ENCODE peak calls at places on chromosomes 11 and 22, in four cellular contexts. One of them, this sample, is unnamed.

GRCh38 chr22:43110927-43111623 is 525 bp downstream of the BIK start:
- DNase-seq in CD8-positive, alpha-beta memory T cell: peak
- DNase-seq in NCI-H748 treated with DMSO at 0.1 percent for 48 hours: no peak
- DNase-seq in activated CD4-positive, alpha-beta T cell treated with anti-CD3 and anti-CD28 coated beads, Interleukin-2, amount 50 U/mL, for 4 hours: peak
- DNase-seq in this sample: peak

GRCh38 chr11:95671768-95672167 is 117.8 kb downstream of the FAM76B start:
- DNase-seq in activated CD4-positive, alpha-beta T cell treated with anti-CD3 and anti-CD28 coated beads, Interleukin-2, amount 50 U/mL, for 4 hours: no peak
- DNase-seq in NCI-H748 treated with DMSO at 0.1 percent for 48 hours: no peak
- DNase-seq in CD8-positive, alpha-beta memory T cell: no peak
- DNase-seq in this sample: no peak

GRCh38 chr11:59756496-59756840 is 1.3 kb downstream of the STX3 start:
- DNase-seq in CD8-positive, alpha-beta memory T cell: no peak
- DNase-seq in activated CD4-positive, alpha-beta T cell treated with anti-CD3 and anti-CD28 coated beads, Interleukin-2, amount 50 U/mL, for 4 hours: no peak
- DNase-seq in NCI-H748 treated with DMSO at 0.1 percent for 48 hours: no peak
- DNase-seq in this sample: no peak

GRCh38 chr11:31646206-31646605 is 136.6 kb downstream of the ELP4 start:
- DNase-seq in activated CD4-positive, alpha-beta T cell treated with anti-CD3 and anti-CD28 coated beads, Interleukin-2, amount 50 U/mL, for 4 hours: no peak
- DNase-seq in NCI-H748 treated with DMSO at 0.1 percent for 48 hours: no peak
- DNase-seq in CD8-positive, alpha-beta memory T cell: no peak
- DNase-seq in this sample: no peak

GRCh38 chr22:27335102-27335660 is 466.4 kb downstream of the MN1 start:
- DNase-seq in activated CD4-positive, alpha-beta T cell treated with anti-CD3 and anti-CD28 coated beads, Interleukin-2, amount 50 U/mL, for 4 hours: no peak
- DNase-seq in CD8-positive, alpha-beta memory T cell: no peak
- DNase-seq in NCI-H748 treated with DMSO at 0.1 percent for 48 hours: no peak
- DNase-seq in this sample: no peak

GRCh38 chr11:31480930-31481329 is 28.5 kb downstream of the IMMP1L start:
- DNase-seq in activated CD4-positive, alpha-beta T cell treated with anti-CD3 and anti-CD28 coated beads, Interleukin-2, amount 50 U/mL, for 4 hours: no peak
- DNase-seq in NCI-H748 treated with DMSO at 0.1 percent for 48 hours: no peak
- DNase-seq in CD8-positive, alpha-beta memory T cell: no peak
- DNase-seq in this sample: no peak

GRCh38 chr11:13051257-13051656 is 42.1 kb downstream of the RASSF10 start:
- DNase-seq in CD8-positive, alpha-beta memory T cell: no peak
- DNase-seq in NCI-H748 treated with DMSO at 0.1 percent for 48 hours: no peak
- DNase-seq in activated CD4-positive, alpha-beta T cell treated with anti-CD3 and anti-CD28 coated beads, Interleukin-2, amount 50 U/mL, for 4 hours: no peak
- DNase-seq in this sample: no peak

GRCh38 chr11:72668645-72669347 is 5.4 kb downstream of the PDE2A start:
- DNase-seq in CD8-positive, alpha-beta memory T cell: no peak
- DNase-seq in NCI-H748 treated with DMSO at 0.1 percent for 48 hours: no peak
- DNase-seq in activated CD4-positive, alpha-beta T cell treated with anti-CD3 and anti-CD28 coated beads, Interleukin-2, amount 50 U/mL, for 4 hours: no peak
- DNase-seq in this sample: no peak

GRCh38 chr22:41504397-41504796 is 35.5 kb downstream of the ACO2 start:
- DNase-seq in NCI-H748 treated with DMSO at 0.1 percent for 48 hours: no peak
- DNase-seq in CD8-positive, alpha-beta memory T cell: no peak
- DNase-seq in activated CD4-positive, alpha-beta T cell treated with anti-CD3 and anti-CD28 coated beads, Interleukin-2, amount 50 U/mL, for 4 hours: no peak
- DNase-seq in this sample: no peak